ENCODE peak calls at places on chromosomes 3 and 15, in four cellular contexts. B is left cardiac atrium, G is RWPE1, V is T-helper 9 cell. C is an unnamed sample.

GRCh38 chr3:113148307-113148703 is 63.1 kb upstream of the BOC start:
- DNase-seq in B (no peak), V (no peak), G (peak), C (no peak)

GRCh38 chr3:125121246-125122010 is 65.6 kb upstream of the HEG1 start:
- DNase-seq in B (no peak), G (no peak), V (no peak), C (no peak)

GRCh38 chr3:120557115-120557514 is 39.0 kb upstream of the NDUFB4 start:
- DNase-seq in G (no peak), B (no peak), V (no peak), C (no peak)

GRCh38 chr15:61828008-61828407 is 232.2 kb downstream of the VPS13C start:
- DNase-seq in V (no peak), B (no peak), G (no peak), C (no peak)

GRCh38 chr15:46676233-46677206 is 1040.8 kb upstream of the SEMA6D start:
- DNase-seq in B (no peak), G (no peak), V (no peak), C (no peak)

GRCh38 chr3:16439848-16440708 is 73.4 kb downstream of the RFTN1 start:
- DNase-seq in B (no peak), V (no peak), G (no peak), C (no peak)

GRCh38 chr3:185712337-185712736 is 112.5 kb downstream of the IGF2BP2 start:
- DNase-seq in B (no peak), G (no peak), V (no peak), C (no peak)

GRCh38 chr15:89114974-89115373 is 26.7 kb downstream of the ABHD2 start:
- DNase-seq in V (no peak), B (no peak), G (no peak), C (no peak)

GRCh38 chr15:60396964-60397771 is 618 bp downstream of the ANXA2 start:
- DNase-seq in B (peak), G (peak), V (peak), C (peak)

GRCh38 chr3:187041362-187042061 is 97.8 kb downstream of the RPL39L start:
- DNase-seq in G (no peak), V (peak), B (no peak), C (no peak)

GRCh38 chr3:94420941-94421340 is 358.1 kb downstream of the NSUN3 start:
- DNase-seq in B (no peak), G (no peak), V (no peak), C (no peak)

GRCh38 chr3:86958534-86958933 is 32.4 kb downstream of the VGLL3 start:
- DNase-seq in V (no peak), B (no peak), G (no peak), C (no peak)

GRCh38 chr3:20310629-20311028 is 124.6 kb upstream of the SGO1 start:
- DNase-seq in V (no peak), G (no peak), B (peak), C (peak)

GRCh38 chr15:30001592-30001991 is 81.2 kb upstream of the GOLGA8J start:
- DNase-seq in V (no peak), B (no peak), G (no peak), C (no peak)

GRCh38 chr3:182490601-182491485 is 302.5 kb upstream of the ATP11B start:
- DNase-seq in B (no peak), V (no peak), G (peak), C (no peak)

GRCh38 chr15:101288905-101289513 is 6.0 kb downstream of the SNRPA1 start:
- DNase-seq in V (no peak), G (peak), B (no peak), C (no peak)

GRCh38 chr3:114967168-114967567 is 179.9 kb downstream of the ZBTB20 start:
- DNase-seq in V (no peak), B (no peak), G (no peak), C (no peak)

GRCh38 chr3:62019906-62020305 is 353.4 kb downstream of the FEZF2 start:
- DNase-seq in G (no peak), B (no peak), V (no peak), C (no peak)

GRCh38 chr15:60649845-60650548 is 171.1 kb upstream of the ICE2 start:
- DNase-seq in G (no peak), V (peak), B (no peak), C (no peak)

GRCh38 chr3:141950572-141951493 is 74.4 kb downstream of the ATP1B3 start:
- DNase-seq in G (no peak), V (no peak), B (no peak), C (no peak)

C was measured in Right ventricle myocardium inferior.